ENCODE peak calls at places on chromosomes 1 and 21, in five cellular contexts. One of them, this sample, is unnamed.

GRCh38 chr1:15388201-15388880 is 21.3 kb upstream of the EFHD2 start:
- DNase-seq in A549: no peak
- DNase-seq in GM12878: no peak
- DNase-seq in HepG2: no peak
- DNase-seq in K562: no peak
- DNase-seq in this sample: no peak

GRCh38 chr1:228873714-228874113 is 138.4 kb downstream of the RHOU start:
- DNase-seq in A549: no peak
- DNase-seq in GM12878: no peak
- DNase-seq in HepG2: no peak
- DNase-seq in K562: no peak
- DNase-seq in this sample: no peak

GRCh38 chr1:244302889-244303609 is 148.7 kb downstream of the ADSS2 start:
- DNase-seq in A549: peak
- DNase-seq in GM12878: no peak
- DNase-seq in HepG2: no peak
- DNase-seq in K562: peak
- DNase-seq in this sample: no peak

GRCh38 chr1:51744506-51745303 is 127.8 kb downstream of the OSBPL9 start:
- DNase-seq in A549: no peak
- DNase-seq in GM12878: no peak
- DNase-seq in HepG2: no peak
- DNase-seq in K562: no peak
- DNase-seq in this sample: no peak

GRCh38 chr1:204348722-204349121 is 11.0 kb downstream of the PLEKHA6 start:
- DNase-seq in A549: no peak
- DNase-seq in GM12878: no peak
- DNase-seq in HepG2: peak
- DNase-seq in K562: peak
- DNase-seq in this sample: no peak

GRCh38 chr1:54869173-54869851 is 17.7 kb downstream of the DHCR24 start:
- DNase-seq in A549: peak
- DNase-seq in GM12878: no peak
- DNase-seq in HepG2: peak
- DNase-seq in K562: no peak
- DNase-seq in this sample: no peak

GRCh38 chr1:68473060-68473459 is 23.3 kb upstream of the RPE65 start:
- DNase-seq in A549: no peak
- DNase-seq in GM12878: no peak
- DNase-seq in HepG2: no peak
- DNase-seq in K562: no peak
- DNase-seq in this sample: no peak

GRCh38 chr1:163068716-163069115 is 445 bp upstream of the RGS4 start:
- DNase-seq in A549: no peak
- DNase-seq in GM12878: no peak
- DNase-seq in HepG2: no peak
- DNase-seq in K562: no peak
- DNase-seq in this sample: no peak

GRCh38 chr1:200888349-200888838 is 6.3 kb upstream of the INAVA start:
- DNase-seq in A549: no peak
- DNase-seq in GM12878: peak
- DNase-seq in HepG2: peak
- DNase-seq in K562: no peak
- DNase-seq in this sample: no peak

GRCh38 chr1:56541408-56541807 is 38.0 kb downstream of the PLPP3 start:
- DNase-seq in A549: no peak
- DNase-seq in GM12878: no peak
- DNase-seq in HepG2: no peak
- DNase-seq in K562: no peak
- DNase-seq in this sample: no peak

GRCh38 chr1:21956720-21957552 is 19.8 kb upstream of the HSPG2 start:
- DNase-seq in A549: no peak
- DNase-seq in GM12878: no peak
- DNase-seq in HepG2: no peak
- DNase-seq in K562: peak
- DNase-seq in this sample: no peak

GRCh38 chr1:235902638-235903542 is 36.2 kb upstream of the LYST start:
- DNase-seq in A549: peak
- DNase-seq in GM12878: no peak
- DNase-seq in HepG2: no peak
- DNase-seq in K562: no peak
- DNase-seq in this sample: no peak

GRCh38 chr1:33347650-33347992 is 26.7 kb upstream of the A3GALT2 start:
- DNase-seq in A549: peak
- DNase-seq in GM12878: no peak
- DNase-seq in HepG2: peak
- DNase-seq in K562: peak
- DNase-seq in this sample: no peak

GRCh38 chr1:3368711-3369436 is 85.6 kb upstream of the ARHGEF16 start:
- DNase-seq in A549: no peak
- DNase-seq in GM12878: no peak
- DNase-seq in HepG2: no peak
- DNase-seq in K562: no peak
- DNase-seq in this sample: no peak

GRCh38 chr1:9249534-9250335 is 15.2 kb downstream of the H6PD start:
- DNase-seq in A549: peak
- DNase-seq in GM12878: no peak
- DNase-seq in HepG2: peak
- DNase-seq in K562: peak
- DNase-seq in this sample: peak

GRCh38 chr21:41651396-41651795 is 115.5 kb downstream of the RIPK4 start:
- DNase-seq in A549: no peak
- DNase-seq in GM12878: no peak
- DNase-seq in HepG2: no peak
- DNase-seq in K562: no peak
- DNase-seq in this sample: no peak

GRCh38 chr1:45923343-45923742 is 119.9 kb downstream of the MAST2 start:
- DNase-seq in A549: no peak
- DNase-seq in GM12878: no peak
- DNase-seq in HepG2: no peak
- DNase-seq in K562: no peak
- DNase-seq in this sample: no peak

GRCh38 chr1:233269656-233270055 is 25.9 kb downstream of the PCNX2 start:
- DNase-seq in A549: no peak
- DNase-seq in GM12878: no peak
- DNase-seq in HepG2: no peak
- DNase-seq in K562: no peak
- DNase-seq in this sample: no peak

GRCh38 chr1:150562384-150563339 is 13.5 kb downstream of the ADAMTSL4 start:
- DNase-seq in A549: no peak
- DNase-seq in GM12878: peak
- DNase-seq in HepG2: no peak
- DNase-seq in K562: peak
- DNase-seq in this sample: peak

GRCh38 chr1:64228181-64228957 is 24.9 kb downstream of the UBE2U start:
- DNase-seq in A549: no peak
- DNase-seq in GM12878: no peak
- DNase-seq in HepG2: no peak
- DNase-seq in K562: no peak
- DNase-seq in this sample: no peak

GRCh38 chr1:209926045-209926444 is 12.0 kb upstream of the SYT14 start:
- DNase-seq in A549: no peak
- DNase-seq in GM12878: no peak
- DNase-seq in HepG2: no peak
- DNase-seq in K562: no peak
- DNase-seq in this sample: no peak

GRCh38 chr1:99004270-99005141 is at the start of gene PLPPR5:
- DNase-seq in A549: no peak
- DNase-seq in GM12878: no peak
- DNase-seq in HepG2: no peak
- DNase-seq in K562: no peak
- DNase-seq in this sample: peak

GRCh38 chr1:201059871-201060555 is 36.5 kb upstream of the KIF21B start:
- DNase-seq in A549: no peak
- DNase-seq in GM12878: no peak
- DNase-seq in HepG2: no peak
- DNase-seq in K562: no peak
- DNase-seq in this sample: no peak

GRCh38 chr1:42658880-42659337 is 686 bp downstream of the PPIH start:
- DNase-seq in A549: no peak
- DNase-seq in GM12878: no peak
- DNase-seq in HepG2: no peak
- DNase-seq in K562: no peak
- DNase-seq in this sample: no peak

GRCh38 chr1:101474039-101474665 is 237.3 kb downstream of the S1PR1 start:
- DNase-seq in A549: no peak
- DNase-seq in GM12878: no peak
- DNase-seq in HepG2: peak
- DNase-seq in K562: peak
- DNase-seq in this sample: peak

GRCh38 chr1:44713321-44713781 is 17.6 kb downstream of the RNU5D-1 start:
- DNase-seq in A549: no peak
- DNase-seq in GM12878: no peak
- DNase-seq in HepG2: no peak
- DNase-seq in K562: no peak
- DNase-seq in this sample: no peak
- TF ChIP-seq USF2 in A549: no peak
- TF ChIP-seq USF2 in GM12878: no peak
- TF ChIP-seq USF2 in HepG2: no peak
- TF ChIP-seq USF2 in K562: no peak
- TF ChIP-seq USF2 in this sample: no peak

DNA sequence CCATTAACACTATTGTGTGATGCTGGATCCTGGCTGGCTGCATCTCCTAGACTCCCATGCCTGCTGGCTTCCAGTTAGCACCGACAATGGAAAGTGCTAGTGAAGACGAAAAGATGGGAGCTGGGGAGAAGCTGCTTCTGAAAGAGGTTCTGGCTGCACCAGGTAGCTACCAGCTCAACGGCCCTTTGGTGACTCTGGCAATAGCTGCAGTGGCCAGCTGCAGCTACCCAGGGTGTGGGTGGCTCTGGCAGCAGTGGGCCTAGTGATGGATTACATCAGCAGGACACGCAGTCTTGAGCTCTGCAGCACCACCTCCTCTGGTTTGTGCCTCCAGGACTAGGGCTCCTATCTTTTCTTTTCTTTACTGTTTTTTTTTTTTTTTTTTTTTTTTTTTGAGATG is 662.6 kb downstream of the MATN1 start:
- DNase-seq in A549: no peak
- DNase-seq in GM12878: no peak
- DNase-seq in HepG2: no peak
- DNase-seq in K562: no peak
- DNase-seq in this sample: no peak
- TF ChIP-seq ESRRA in A549: no peak
- TF ChIP-seq ESRRA in GM12878: no peak
- TF ChIP-seq ESRRA in HepG2: no peak
- TF ChIP-seq ESRRA in K562: no peak
- TF ChIP-seq ESRRA in this sample: no peak

DNA sequence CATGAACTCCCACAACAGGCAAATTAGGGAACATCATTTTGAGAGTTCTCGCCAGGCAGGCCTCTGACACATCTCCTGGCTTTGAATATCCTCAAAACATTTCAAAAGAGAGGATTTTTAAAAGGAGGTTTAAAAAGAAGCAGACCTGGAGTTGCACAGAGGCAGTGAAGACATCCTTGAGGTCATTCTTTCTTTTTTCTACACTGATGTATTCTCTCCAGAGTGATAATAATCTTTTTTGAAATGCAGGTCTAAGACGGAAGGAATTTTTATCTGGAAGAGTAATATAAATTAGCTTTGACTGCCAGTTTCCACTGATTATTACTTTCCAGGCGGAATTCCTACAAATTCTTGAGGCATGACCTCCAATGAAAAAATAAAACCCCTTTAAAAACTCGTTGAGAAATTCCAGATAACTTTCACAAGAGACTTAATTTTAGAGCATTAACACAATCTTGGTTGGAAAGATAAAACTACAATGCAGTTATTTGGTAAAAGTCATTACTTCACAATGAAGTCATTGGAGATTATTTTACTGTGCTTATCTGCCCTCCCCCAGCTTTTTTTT is 125.0 kb downstream of the LYPLAL1 start:
- DNase-seq in A549: no peak
- DNase-seq in GM12878: no peak
- DNase-seq in HepG2: no peak
- DNase-seq in K562: no peak
- DNase-seq in this sample: no peak
- TF ChIP-seq USF2 in A549: no peak
- TF ChIP-seq USF2 in GM12878: no peak
- TF ChIP-seq USF2 in HepG2: no peak
- TF ChIP-seq USF2 in K562: no peak
- TF ChIP-seq USF2 in this sample: no peak

DNA sequence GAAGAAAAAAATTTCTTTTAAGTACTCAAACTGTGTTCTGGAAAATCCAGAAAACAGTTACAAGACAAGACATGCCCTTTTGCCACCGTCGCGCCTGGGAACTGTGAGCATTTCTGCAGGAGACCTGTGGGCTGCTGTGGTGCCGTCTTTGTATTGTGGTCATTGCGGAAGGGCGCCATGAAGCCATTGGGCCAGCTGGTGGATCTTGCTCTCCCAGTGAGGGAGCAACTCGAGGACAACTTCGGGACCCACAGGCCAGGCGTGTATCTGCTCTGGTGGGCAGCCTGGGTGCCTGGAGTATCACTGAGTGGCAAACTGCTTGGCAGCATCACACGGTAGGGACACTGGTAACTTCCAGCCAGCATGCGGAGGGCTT is 3.8 kb upstream of the THEMIS2 start:
- DNase-seq in A549: no peak
- DNase-seq in GM12878: no peak
- DNase-seq in HepG2: no peak
- DNase-seq in K562: peak
- DNase-seq in this sample: no peak
- TF ChIP-seq ESRRA in A549: no peak
- TF ChIP-seq ESRRA in GM12878: no peak
- TF ChIP-seq ESRRA in HepG2: no peak
- TF ChIP-seq ESRRA in K562: no peak
- TF ChIP-seq ESRRA in this sample: no peak

GRCh38 chr1:173222149-173223030 is 15.3 kb upstream of the TNFSF4 start:
- DNase-seq in A549: no peak
- DNase-seq in GM12878: no peak
- DNase-seq in HepG2: no peak
- DNase-seq in K562: no peak
- DNase-seq in this sample: no peak
- TF ChIP-seq USF2 in A549: no peak
- TF ChIP-seq USF2 in GM12878: no peak
- TF ChIP-seq USF2 in HepG2: no peak
- TF ChIP-seq USF2 in K562: no peak
- TF ChIP-seq USF2 in this sample: no peak

DNA sequence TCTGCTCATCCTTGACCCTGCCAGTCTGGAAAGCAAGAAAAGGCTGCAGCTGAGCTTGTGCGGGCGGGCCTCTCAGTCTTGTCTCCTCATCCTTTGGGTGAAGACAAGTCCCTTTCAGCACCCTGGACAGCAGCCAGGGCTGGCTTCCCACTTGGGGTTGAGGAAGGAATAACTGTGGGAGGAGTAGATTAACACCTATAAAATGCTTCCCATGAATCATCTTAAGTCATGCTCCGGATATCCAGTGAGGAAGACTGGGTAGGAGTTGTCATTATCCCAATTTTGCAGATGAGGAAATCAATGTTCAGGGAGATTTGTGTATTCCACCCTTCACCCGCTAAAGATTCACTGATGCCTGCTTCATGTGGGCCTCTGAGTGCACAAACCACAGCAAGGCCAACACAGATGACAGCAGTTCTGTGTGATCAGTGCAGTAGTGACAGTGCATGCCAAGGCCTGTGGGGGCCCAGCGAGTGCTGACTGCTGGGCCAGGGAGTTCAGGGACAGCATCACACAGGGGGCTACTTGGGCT is 20.1 kb upstream of the COL16A1 start:
- DNase-seq in A549: peak
- DNase-seq in GM12878: no peak
- DNase-seq in HepG2: peak
- DNase-seq in K562: peak
- DNase-seq in this sample: peak
- TF ChIP-seq ESRRA in A549: no peak
- TF ChIP-seq ESRRA in GM12878: no peak
- TF ChIP-seq ESRRA in HepG2: no peak
- TF ChIP-seq ESRRA in K562: no peak
- TF ChIP-seq ESRRA in this sample: no peak